ENCODE peak calls at places on chromosomes 12 and 14, in four cellular contexts. One of them, this sample, is unnamed.

GRCh38 chr12:90963946-90964345 is 9.0 kb upstream of the CCER1 start:
- DNase-seq in DND-41: no peak
- DNase-seq in tibial nerve: no peak
- DNase-seq in A673: no peak
- DNase-seq in this sample: no peak

GRCh38 chr12:111643428-111643826 is 42.3 kb downstream of the BRAP start:
- DNase-seq in DND-41: no peak
- DNase-seq in tibial nerve: peak; percentile 14
- DNase-seq in A673: no peak
- DNase-seq in this sample: no peak

GRCh38 chr12:92478692-92479091 is 224.1 kb upstream of the PLEKHG7 start:
- DNase-seq in DND-41: no peak
- DNase-seq in tibial nerve: no peak
- DNase-seq in A673: no peak
- DNase-seq in this sample: no peak

GRCh38 chr14:70602254-70602653 is 1.8 kb upstream of the MED6 start:
- DNase-seq in DND-41: no peak
- DNase-seq in tibial nerve: no peak
- DNase-seq in A673: no peak
- DNase-seq in this sample: no peak

GRCh38 chr14:60756847-60757246 is 22.3 kb downstream of the MNAT1 start:
- DNase-seq in DND-41: no peak
- DNase-seq in tibial nerve: no peak
- DNase-seq in A673: no peak
- DNase-seq in this sample: no peak

GRCh38 chr14:72479471-72479931 is 414.4 kb downstream of the DPF3 start:
- DNase-seq in DND-41: peak; percentile 16
- DNase-seq in tibial nerve: no peak
- DNase-seq in A673: peak; percentile 54
- DNase-seq in this sample: no peak

GRCh38 chr12:10097521-10097920 is 1.3 kb downstream of the CLEC1A start:
- DNase-seq in DND-41: no peak
- DNase-seq in tibial nerve: no peak
- DNase-seq in A673: no peak
- DNase-seq in this sample: no peak

GRCh38 chr12:4505381-4505986 is 33.2 kb upstream of the RAD51AP1 start:
- DNase-seq in DND-41: no peak
- DNase-seq in tibial nerve: no peak
- DNase-seq in A673: no peak
- DNase-seq in this sample: no peak

GRCh38 chr12:124938066-124938465 is 23.6 kb upstream of the UBC start:
- DNase-seq in DND-41: no peak
- DNase-seq in tibial nerve: no peak
- DNase-seq in A673: no peak
- DNase-seq in this sample: no peak

GRCh38 chr14:49863483-49864262 is 11.1 kb upstream of the NEMF start:
- DNase-seq in DND-41: peak; percentile 27
- DNase-seq in tibial nerve: peak; percentile 25
- DNase-seq in A673: no peak
- DNase-seq in this sample: no peak

GRCh38 chr12:46221255-46222128 is 47.4 kb downstream of the SLC38A1 start:
- DNase-seq in DND-41: no peak
- DNase-seq in tibial nerve: no peak
- DNase-seq in A673: peak; percentile 18
- DNase-seq in this sample: no peak

GRCh38 chr12:123983822-123984485 is 10.9 kb downstream of the ZNF664 start:
- DNase-seq in DND-41: peak; percentile 44
- DNase-seq in tibial nerve: peak; percentile 31
- DNase-seq in A673: peak; percentile 68
- DNase-seq in this sample: peak; percentile 15

GRCh38 chr12:102539651-102540553 is 59.5 kb upstream of the IGF1 start:
- DNase-seq in DND-41: no peak
- DNase-seq in tibial nerve: no peak
- DNase-seq in A673: no peak
- DNase-seq in this sample: no peak

GRCh38 chr12:19574606-19575005 is 135.3 kb downstream of the AEBP2 start:
- DNase-seq in DND-41: no peak
- DNase-seq in tibial nerve: no peak
- DNase-seq in A673: peak; percentile 42
- DNase-seq in this sample: no peak

GRCh38 chr12:32139064-32139421 is 32.4 kb downstream of the BICD1 start:
- DNase-seq in DND-41: no peak
- DNase-seq in tibial nerve: peak; percentile 16
- DNase-seq in A673: peak; percentile 41
- DNase-seq in this sample: no peak

GRCh38 chr12:108310489-108310888 is 28.6 kb downstream of the CMKLR1 start:
- DNase-seq in DND-41: no peak
- DNase-seq in tibial nerve: no peak
- DNase-seq in A673: no peak
- DNase-seq in this sample: no peak

GRCh38 chr12:21428241-21428640 is 9.2 kb upstream of the PYROXD1 start:
- DNase-seq in DND-41: no peak
- DNase-seq in tibial nerve: no peak
- DNase-seq in A673: no peak
- DNase-seq in this sample: no peak

GRCh38 chr14:58712357-58712756 is 74.6 kb downstream of the DACT1 start:
- DNase-seq in DND-41: no peak
- DNase-seq in tibial nerve: no peak
- DNase-seq in A673: no peak
- DNase-seq in this sample: no peak

GRCh38 chr12:14664434-14665023 is 31.9 kb downstream of the GUCY2C start:
- DNase-seq in DND-41: peak; percentile 25
- DNase-seq in tibial nerve: peak; percentile 74
- DNase-seq in A673: peak; percentile 65
- DNase-seq in this sample: no peak

GRCh38 chr14:87241018-87241779 is 751.8 kb downstream of the GALC start:
- DNase-seq in DND-41: no peak
- DNase-seq in tibial nerve: no peak
- DNase-seq in A673: no peak
- DNase-seq in this sample: no peak

GRCh38 chr12:95480230-95480629 is 6.3 kb downstream of the METAP2 start:
- DNase-seq in DND-41: no peak
- DNase-seq in tibial nerve: no peak
- DNase-seq in A673: no peak
- DNase-seq in this sample: no peak

GRCh38 chr14:92734618-92735017 is 13.8 kb downstream of the LGMN start:
- DNase-seq in DND-41: no peak
- DNase-seq in tibial nerve: no peak
- DNase-seq in A673: no peak
- DNase-seq in this sample: no peak

GRCh38 chr12:11836964-11837286 is 187.5 kb downstream of the ETV6 start:
- DNase-seq in DND-41: no peak
- DNase-seq in tibial nerve: no peak
- DNase-seq in A673: no peak
- DNase-seq in this sample: no peak
- H3K4me1 ChIP-seq in DND-41: no peaks in the 10 kb centered on the region
- H3K4me1 ChIP-seq in tibial nerve: peaks cover 46% of the 10 kb centered on the region
- H3K4me1 ChIP-seq in A673: peaks cover 22% of the 10 kb centered on the region
- H3K4me1 ChIP-seq in this sample: no peaks in the 10 kb centered on the region

GRCh38 chr12:49588281-49588680 is 17.2 kb downstream of the FAM186B start:
- DNase-seq in DND-41: no peak
- DNase-seq in tibial nerve: no peak
- DNase-seq in A673: no peak
- DNase-seq in this sample: no peak
- H3K27me3 ChIP-seq in DND-41: no peaks in the 10 kb centered on the region
- H3K27me3 ChIP-seq in tibial nerve: no peaks in the 10 kb centered on the region
- H3K27me3 ChIP-seq in A673: no peaks in the 10 kb centered on the region
- H3K27me3 ChIP-seq in this sample: no peaks in the 10 kb centered on the region

DNA sequence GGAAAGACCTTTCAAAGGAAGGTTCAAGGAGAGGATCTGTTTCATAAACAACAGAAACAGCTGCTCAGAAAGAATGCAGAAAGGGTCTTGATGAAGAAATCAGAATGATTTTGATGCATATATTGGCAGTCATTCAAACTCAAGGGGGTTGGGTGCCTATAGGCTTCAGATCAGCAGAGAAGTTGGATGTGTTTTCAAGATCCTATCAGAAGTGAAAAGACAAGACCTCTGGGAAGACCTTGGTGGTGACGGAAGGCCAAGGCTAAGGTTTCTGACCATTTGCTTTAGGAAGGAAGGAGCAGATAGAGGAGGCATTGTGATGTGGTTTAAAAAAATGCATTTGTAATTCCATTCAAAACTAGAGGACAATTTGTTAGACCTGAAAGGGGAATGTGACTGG is 15.2 kb upstream of the PTPRB start:
- DNase-seq in DND-41: no peak
- DNase-seq in tibial nerve: no peak
- DNase-seq in A673: no peak
- DNase-seq in this sample: no peak
- H3K27ac ChIP-seq in DND-41: no peak overlapping the region
- H3K27ac ChIP-seq in tibial nerve: no peak overlapping the region
- H3K27ac ChIP-seq in A673: no peak overlapping the region
- H3K27ac ChIP-seq in this sample: no peak overlapping the region

GRCh38 chr14:105480807-105481801 is 5.6 kb upstream of the CRIP1 start:
- DNase-seq in DND-41: peak; percentile 82
- DNase-seq in tibial nerve: peak; percentile 96
- DNase-seq in A673: peak; percentile 90
- DNase-seq in this sample: peak; percentile 89
- H3K4me1 ChIP-seq in DND-41: peaks cover 26% of the 10 kb centered on the region
- H3K4me1 ChIP-seq in tibial nerve: peaks cover 67% of the 10 kb centered on the region
- H3K4me1 ChIP-seq in A673: peaks cover 43% of the 10 kb centered on the region
- H3K4me1 ChIP-seq in this sample: peaks cover 56% of the 10 kb centered on the region

GRCh38 chr12:132538336-132539015 is 48.5 kb downstream of the FBRSL1 start:
- DNase-seq in DND-41: no peak
- DNase-seq in tibial nerve: no peak
- DNase-seq in A673: no peak
- DNase-seq in this sample: no peak

GRCh38 chr12:132539016-132539773 is 49.2 kb downstream of the FBRSL1 start:
- DNase-seq in DND-41: no peak
- DNase-seq in tibial nerve: no peak
- DNase-seq in A673: no peak
- DNase-seq in this sample: no peak

GRCh38 chr12:132536102-132536876 is 46.3 kb downstream of the FBRSL1 start:
- DNase-seq in DND-41: no peak
- DNase-seq in tibial nerve: no peak
- DNase-seq in A673: no peak
- DNase-seq in this sample: no peak

GRCh38 chr12:132537049-132537448 is 47.1 kb downstream of the FBRSL1 start:
- DNase-seq in DND-41: no peak
- DNase-seq in tibial nerve: no peak
- DNase-seq in A673: no peak
- DNase-seq in this sample: no peak

GRCh38 chr12:132537836-132538235 is 47.9 kb downstream of the FBRSL1 start:
- DNase-seq in DND-41: no peak
- DNase-seq in tibial nerve: no peak
- DNase-seq in A673: no peak
- DNase-seq in this sample: no peak
- H3K27me3 ChIP-seq in DND-41: no peaks in the 10 kb centered on the region
- H3K27me3 ChIP-seq in tibial nerve: no peaks in the 10 kb centered on the region
- H3K27me3 ChIP-seq in A673: no peaks in the 10 kb centered on the region
- H3K27me3 ChIP-seq in this sample: no peaks in the 10 kb centered on the region

GRCh38 chr14:103676881-103677675 is 38.2 kb downstream of the XRCC3 start:
- DNase-seq in DND-41: no peak
- DNase-seq in tibial nerve: no peak
- DNase-seq in A673: no peak
- DNase-seq in this sample: no peak
- H3K27ac ChIP-seq in DND-41: no peak overlapping the region
- H3K27ac ChIP-seq in tibial nerve: no peak overlapping the region
- H3K27ac ChIP-seq in A673: no peak overlapping the region
- H3K27ac ChIP-seq in this sample: no peak overlapping the region

GRCh38 chr14:55583942-55584468 is 4.0 kb downstream of the KTN1 start:
- DNase-seq in DND-41: no peak
- DNase-seq in tibial nerve: no peak
- DNase-seq in A673: no peak
- DNase-seq in this sample: no peak
- H3K4me1 ChIP-seq in DND-41: peaks cover 37% of the 10 kb centered on the region
- H3K4me1 ChIP-seq in tibial nerve: peaks cover 30% of the 10 kb centered on the region
- H3K4me1 ChIP-seq in A673: peaks cover 77% of the 10 kb centered on the region
- H3K4me1 ChIP-seq in this sample: peaks cover 36% of the 10 kb centered on the region

This sample was measured in naive thymus-derived CD4-positive, alpha-beta T cell.